ENCODE peak calls at places on chromosomes 2 and 18, in eight cellular contexts. One of them, this sample, is unnamed.

GRCh38 chr2:171160630-171161424 is at the start of gene TLK1:
- DNase-seq in suprapubic skin: peak
- DNase-seq in tibial artery: peak
- DNase-seq in psoas muscle: peak
- DNase-seq in stimulated activated CD8-positive, alpha-beta memory T cell treated with anti-CD3 and anti-CD28 coated beads, Interleukin-15, amount 100 ng/mL, for 24 hours: peak
- DNase-seq in HS-5: no peak
- DNase-seq in HuH-7: peak
- DNase-seq in EL: peak
- DNase-seq in this sample: peak

GRCh38 chr2:108778857-108779256 is 7.7 kb upstream of the CCDC138 start:
- DNase-seq in tibial artery: no peak
- DNase-seq in HS-5: no peak
- DNase-seq in EL: no peak
- DNase-seq in HuH-7: no peak
- DNase-seq in stimulated activated CD8-positive, alpha-beta memory T cell treated with anti-CD3 and anti-CD28 coated beads, Interleukin-15, amount 100 ng/mL, for 24 hours: no peak
- DNase-seq in psoas muscle: no peak
- DNase-seq in suprapubic skin: no peak
- DNase-seq in this sample: no peak

GRCh38 chr18:44901283-44901682 is 220.6 kb downstream of the SETBP1 start:
- DNase-seq in EL: no peak
- DNase-seq in HS-5: no peak
- DNase-seq in suprapubic skin: no peak
- DNase-seq in HuH-7: no peak
- DNase-seq in stimulated activated CD8-positive, alpha-beta memory T cell treated with anti-CD3 and anti-CD28 coated beads, Interleukin-15, amount 100 ng/mL, for 24 hours: no peak
- DNase-seq in tibial artery: no peak
- DNase-seq in psoas muscle: no peak
- DNase-seq in this sample: no peak

GRCh38 chr18:28153485-28154065 is 23.4 kb downstream of the CDH2 start:
- DNase-seq in HuH-7: no peak
- DNase-seq in HS-5: no peak
- DNase-seq in EL: peak
- DNase-seq in psoas muscle: no peak
- DNase-seq in suprapubic skin: no peak
- DNase-seq in stimulated activated CD8-positive, alpha-beta memory T cell treated with anti-CD3 and anti-CD28 coated beads, Interleukin-15, amount 100 ng/mL, for 24 hours: no peak
- DNase-seq in tibial artery: no peak
- DNase-seq in this sample: no peak

GRCh38 chr2:85326406-85326945 is 1.3 kb downstream of the TGOLN2 start:
- DNase-seq in stimulated activated CD8-positive, alpha-beta memory T cell treated with anti-CD3 and anti-CD28 coated beads, Interleukin-15, amount 100 ng/mL, for 24 hours: no peak
- DNase-seq in psoas muscle: no peak
- DNase-seq in tibial artery: peak
- DNase-seq in HuH-7: no peak
- DNase-seq in EL: peak
- DNase-seq in suprapubic skin: no peak
- DNase-seq in HS-5: no peak
- DNase-seq in this sample: peak

GRCh38 chr2:237322564-237322963 is 91.4 kb downstream of the COL6A3 start:
- DNase-seq in psoas muscle: peak
- DNase-seq in HuH-7: peak
- DNase-seq in EL: no peak
- DNase-seq in suprapubic skin: no peak
- DNase-seq in HS-5: no peak
- DNase-seq in stimulated activated CD8-positive, alpha-beta memory T cell treated with anti-CD3 and anti-CD28 coated beads, Interleukin-15, amount 100 ng/mL, for 24 hours: no peak
- DNase-seq in tibial artery: no peak
- DNase-seq in this sample: no peak

GRCh38 chr2:195709901-195710300 is 52.9 kb downstream of the SLC39A10 start:
- DNase-seq in stimulated activated CD8-positive, alpha-beta memory T cell treated with anti-CD3 and anti-CD28 coated beads, Interleukin-15, amount 100 ng/mL, for 24 hours: no peak
- DNase-seq in EL: no peak
- DNase-seq in psoas muscle: no peak
- DNase-seq in tibial artery: no peak
- DNase-seq in suprapubic skin: no peak
- DNase-seq in HS-5: no peak
- DNase-seq in HuH-7: no peak
- DNase-seq in this sample: peak

GRCh38 chr2:63056309-63057065 is 5.9 kb downstream of the OTX1 start:
- DNase-seq in HS-5: no peak
- DNase-seq in stimulated activated CD8-positive, alpha-beta memory T cell treated with anti-CD3 and anti-CD28 coated beads, Interleukin-15, amount 100 ng/mL, for 24 hours: no peak
- DNase-seq in EL: peak
- DNase-seq in suprapubic skin: no peak
- DNase-seq in HuH-7: no peak
- DNase-seq in psoas muscle: no peak
- DNase-seq in tibial artery: no peak
- DNase-seq in this sample: no peak

This sample was measured in foreskin melanocyte.